ENCODE peak calls at places on chromosome 5, in five cellular contexts. A, X, C, L and E are unnamed samples.

GRCh38 chr5:72597456-72597948 is 90.3 kb upstream of the ZNF366 start:
- DNase-seq in C (no peak), X (no peak), A (no peak), L (peak), E (no peak)

GRCh38 chr5:143014017-143014651 is 244.0 kb downstream of the ARHGAP26 start:
- DNase-seq in A (peak), C (peak), L (no peak), X (no peak), E (no peak)

GRCh38 chr5:6466975-6467567 is 18.4 kb downstream of the UBE2QL1 start:
- DNase-seq in A (no peak), L (no peak), X (no peak), C (no peak), E (peak)

GRCh38 chr5:39794511-39794910 is 369.7 kb upstream of the DAB2 start:
- DNase-seq in X (no peak), C (no peak), L (no peak), A (no peak), E (no peak)

GRCh38 chr5:91311168-91311696 is 71.9 kb downstream of the ARRDC3 start:
- DNase-seq in C (no peak), X (no peak), L (no peak), A (no peak), E (no peak)

GRCh38 chr5:10501554-10502075 is 59.9 kb downstream of the ROPN1L start:
- DNase-seq in A (no peak), X (no peak), L (no peak), C (no peak), E (no peak)

GRCh38 chr5:39370555-39371366 is 6.5 kb upstream of the C9 start:
- DNase-seq in C (no peak), L (no peak), X (no peak), A (no peak), E (no peak)

GRCh38 chr5:124524552-124525232 is 221.7 kb downstream of the ZNF608 start:
- DNase-seq in L (no peak), C (no peak), X (peak), A (no peak), E (no peak)

GRCh38 chr5:123512631-123513461 is 869 bp downstream of the CSNK1G3 start:
- DNase-seq in A (peak), L (peak), X (peak), C (peak), E (peak)

GRCh38 chr5:96324708-96325107 is 108.3 kb downstream of the PCSK1 start:
- DNase-seq in L (peak), X (no peak), A (no peak), C (no peak), E (no peak)

GRCh38 chr5:44952376-44952775 is 143.6 kb downstream of the MRPS30 start:
- DNase-seq in C (no peak), L (peak), X (no peak), A (no peak), E (no peak)

GRCh38 chr5:10828241-10828640 is 67.2 kb upstream of the DAP start:
- DNase-seq in L (no peak), A (no peak), X (no peak), C (no peak), E (no peak)

GRCh38 chr5:1480217-1480616 is 35.0 kb upstream of the SLC6A3 start:
- DNase-seq in C (peak), A (peak), X (no peak), L (no peak), E (no peak)

GRCh38 chr5:67012241-67012640 is 184.4 kb downstream of the CD180 start:
- DNase-seq in A (no peak), L (no peak), X (no peak), C (no peak), E (no peak)

GRCh38 chr5:173283318-173284288 is 44.6 kb downstream of the STC2 start:
- DNase-seq in X (peak), C (peak), A (peak), L (peak), E (peak)

GRCh38 chr5:57441557-57441956 is 41.1 kb downstream of the ACTBL2 start:
- DNase-seq in L (peak), X (no peak), C (no peak), A (no peak), E (no peak)

GRCh38 chr5:88391116-88391515 is 122.5 kb upstream of the TMEM161B start:
- DNase-seq in C (no peak), L (no peak), X (no peak), A (no peak), E (no peak)

GRCh38 chr5:178304016-178304415 is 71.4 kb upstream of the PHYKPL start:
- DNase-seq in L (no peak), C (no peak), A (no peak), X (no peak), E (no peak)